ENCODE peak calls at places on chromosomes 16 and 17, in ten cellular contexts. P is endodermal cell, R is heart left ventricle, L is GM23338, M is A549, J is HFFc6, D is stomach, B is fibroblast of pulmonary artery, X is AG04450, W is body of pancreas. C is an unnamed sample.

GRCh38 chr17:7523033-7523432 is 25.8 kb upstream of the TNFSF12 start:
- DNase-seq in J (peak; percentile 4), W (peak; percentile 22), L (peak; percentile 94), D (peak; percentile 43), B (peak; percentile 36), R (peak; percentile 43), X (no peak), P (peak; percentile 87), M (no peak), C (no peak)

GRCh38 chr17:31524926-31525800 is 133.7 kb downstream of the RAB11FIP4 start:
- DNase-seq in X (peak; percentile 83), L (peak; percentile 98), D (peak; percentile 95), B (peak; percentile 95), M (peak; percentile 96), W (peak; percentile 90), J (peak; percentile 90), P (peak; percentile 100), R (peak; percentile 88), C (peak; percentile 91)

GRCh38 chr17:47802341-47803022 is 19.1 kb downstream of the OSBPL7 start:
- DNase-seq in L (peak; percentile 91), M (peak; percentile 92), B (peak; percentile 54), W (peak; percentile 63), X (no peak), D (peak; percentile 64), J (peak; percentile 33), P (peak; percentile 92), R (no peak), C (no peak)

GRCh38 chr17:36082062-36082461 is 7.9 kb downstream of the CCL3 start:
- DNase-seq in P (no peak), R (no peak), D (no peak), X (no peak), J (no peak), L (no peak), M (no peak), W (no peak), B (no peak), C (no peak)

GRCh38 chr16:22685162-22685830 is 128.7 kb upstream of the HS3ST2 start:
- DNase-seq in B (no peak), X (no peak), J (no peak), D (no peak), P (no peak), L (no peak), R (peak; percentile 54), M (no peak), W (peak; percentile 51), C (no peak)

GRCh38 chr17:82740906-82741759 is 5.7 kb downstream of the FN3K start:
- DNase-seq in P (no peak), W (no peak), J (no peak), M (no peak), B (no peak), R (no peak), L (peak; percentile 17), D (no peak), X (no peak), C (no peak)

GRCh38 chr17:72249441-72249840 is 128.6 kb downstream of the SOX9 start:
- DNase-seq in M (no peak), J (no peak), D (peak; percentile 29), B (no peak), X (no peak), W (peak; percentile 9), P (no peak), L (no peak), R (no peak), C (no peak)

GRCh38 chr17:30808785-30809286 is 15.7 kb downstream of the CRLF3 start:
- DNase-seq in W (peak; percentile 19), B (no peak), L (no peak), X (no peak), D (no peak), R (no peak), P (no peak), J (no peak), M (no peak), C (no peak)

GRCh38 chr16:89720520-89720858 is 209 bp downstream of the VPS9D1 start:
- DNase-seq in X (no peak), P (peak; percentile 84), L (peak; percentile 67), J (no peak), R (peak; percentile 67), B (no peak), D (peak; percentile 52), M (no peak), W (peak; percentile 67), C (peak; percentile 68)

GRCh38 chr16:9092282-9092962 is 978 bp downstream of the HAPSTR1 start:
- DNase-seq in P (peak; percentile 71), R (peak; percentile 70), W (peak; percentile 20), X (no peak), J (no peak), M (no peak), D (peak; percentile 47), L (peak; percentile 66), B (no peak), C (peak; percentile 25)

GRCh38 chr16:53207810-53208752 is 153.3 kb downstream of the CHD9 start:
- DNase-seq in R (peak; percentile 43), P (peak; percentile 78), X (peak; percentile 46), W (peak; percentile 60), D (peak; percentile 39), L (peak; percentile 80), M (peak; percentile 84), B (peak; percentile 89), J (peak; percentile 78), C (no peak)

GRCh38 chr16:75570351-75571104 is 4.3 kb downstream of the GABARAPL2 start:
- DNase-seq in B (no peak), D (no peak), P (no peak), X (no peak), J (no peak), R (no peak), L (no peak), M (no peak), W (no peak), C (no peak)

GRCh38 chr16:311725-312124 is 28.8 kb downstream of the PDIA2 start:
- DNase-seq in L (no peak), P (no peak), B (no peak), J (no peak), X (no peak), M (no peak), W (no peak), R (no peak), D (no peak), C (no peak)

GRCh38 chr16:86044241-86044671 is 145.3 kb downstream of the IRF8 start:
- DNase-seq in R (no peak), X (peak; percentile 23), W (no peak), D (peak; percentile 31), M (peak; percentile 78), P (peak; percentile 93), L (peak; percentile 92), B (peak; percentile 54), J (peak; percentile 15), C (peak; percentile 68)
- TF ChIP-seq CTCF in R (peak; percentile 22), X (peak; percentile 71), W (no peak), D (no peak), M (peak; percentile 32), P (peak; percentile 89), L (peak; percentile 93), B (peak; percentile 53), J (peak; percentile 87), C (peak; percentile 62)

GRCh38 chr17:33375086-33375485 is 82.0 kb upstream of the ASIC2 start:
- DNase-seq in B (no peak), X (no peak), J (no peak), D (no peak), W (no peak), R (no peak), L (no peak), P (peak; percentile 70), M (no peak), C (no peak)

GRCh38 chr17:33373209-33373608 is 80.1 kb upstream of the ASIC2 start:
- DNase-seq in X (no peak), W (no peak), J (no peak), D (no peak), P (no peak), M (no peak), B (no peak), R (no peak), L (no peak), C (no peak)

GRCh38 chr17:33375783-33376182 is 82.7 kb upstream of the ASIC2 start:
- DNase-seq in X (no peak), B (no peak), M (no peak), R (no peak), L (no peak), D (no peak), J (no peak), W (no peak), P (no peak), C (no peak)

GRCh38 chr17:33381201-33381600 is 88.1 kb upstream of the ASIC2 start:
- DNase-seq in L (peak; percentile 45), D (no peak), P (peak; percentile 79), B (no peak), M (no peak), W (no peak), R (peak; percentile 38), X (no peak), J (no peak), C (no peak)

GRCh38 chr17:33377837-33378236 is 84.7 kb upstream of the ASIC2 start:
- DNase-seq in X (no peak), B (no peak), P (no peak), R (no peak), M (no peak), L (no peak), J (no peak), D (no peak), W (no peak), C (no peak)
- TF ChIP-seq CTCF in X (no peak), B (no peak), P (no peak), R (no peak), M (no peak), L (peak; percentile 1), J (no peak), D (no peak), W (no peak), C (no peak)

GRCh38 chr16:87829123-87829980 is 40.0 kb downstream of the SLC7A5 start:
- DNase-seq in W (no peak), D (no peak), L (no peak), B (no peak), X (no peak), J (no peak), R (no peak), P (no peak), M (no peak), C (no peak)

GRCh38 chr16:87826798-87827587 is 42.3 kb downstream of the SLC7A5 start:
- DNase-seq in B (no peak), W (no peak), R (no peak), D (no peak), L (no peak), X (no peak), J (no peak), M (no peak), P (no peak), C (no peak)

GRCh38 chr16:87829988-87830672 is 39.2 kb downstream of the SLC7A5 start:
- DNase-seq in M (no peak), J (no peak), D (no peak), W (no peak), B (no peak), P (no peak), L (no peak), X (no peak), R (no peak), C (no peak)

GRCh38 chr16:87830673-87831420 is 38.5 kb downstream of the SLC7A5 start:
- DNase-seq in X (no peak), M (no peak), R (no peak), P (no peak), B (no peak), J (no peak), L (no peak), D (no peak), W (no peak), C (no peak)

GRCh38 chr16:87828071-87828971 is 41.0 kb downstream of the SLC7A5 start:
- DNase-seq in R (no peak), M (no peak), J (no peak), X (no peak), L (no peak), W (peak; percentile 70), B (no peak), D (peak; percentile 86), P (no peak), C (no peak)
- TF ChIP-seq CTCF in R (no peak), M (no peak), J (no peak), X (no peak), L (peak; percentile 3), W (no peak), B (no peak), D (no peak), P (no peak), C (no peak)

GRCh38 chr16:26963109-26963508 is 103.6 kb upstream of the C16orf82 start:
- DNase-seq in D (no peak), B (peak; percentile 14), M (no peak), P (peak; percentile 88), X (no peak), R (no peak), J (no peak), L (peak; percentile 81), W (no peak), C (no peak)
- TF ChIP-seq CTCF in D (no peak), B (peak; percentile 20), M (no peak), P (peak; percentile 87), X (peak; percentile 44), R (no peak), J (peak; percentile 76), L (peak; percentile 79), W (no peak), C (no peak)

C was measured in mesothelial cell of epicardium.